ENCODE peak calls at places on chromosomes 16 and 17, in seven cellular contexts. H is WTC11; C is activated T-cell treated with anti-CD3 and anti-CD28 coated beads, Interleukin-2, amount 50 U/mL, for 72 hours; Y is caudate nucleus; V is WERI-Rb-1; I is ELR; X is islet precursor cell. J is an unnamed sample.

GRCh38 chr16:30030841-30031413 is at the start of gene TLCD3B:
- DNase-seq in H (no peak), C (no peak), Y (no peak), V (peak), I (no peak), X (peak), J (no peak)

GRCh38 chr17:68697850-68698313 is 96.7 kb upstream of the FAM20A start:
- DNase-seq in H (no peak), C (no peak), Y (no peak), V (no peak), I (no peak), X (no peak), J (no peak)

GRCh38 chr16:20383106-20384029 is 21.2 kb downstream of the PDILT start:
- DNase-seq in H (peak), C (peak), Y (peak), V (peak), I (peak), X (peak), J (peak)

GRCh38 chr16:50478021-50478772 is 70.0 kb upstream of the NKD1 start:
- DNase-seq in H (no peak), C (no peak), Y (no peak), V (no peak), I (no peak), X (no peak), J (no peak)

GRCh38 chr16:74743668-74744299 is 30.8 kb downstream of the FA2H start:
- DNase-seq in H (no peak), C (no peak), Y (no peak), V (no peak), I (peak), X (no peak), J (no peak)

GRCh38 chr17:49434821-49435581 is 20.3 kb upstream of the PHB1 start:
- DNase-seq in H (peak), C (peak), Y (peak), V (peak), I (peak), X (peak), J (peak)

GRCh38 chr17:45628019-45628418 is 137.5 kb upstream of the PLEKHM1 start:
- DNase-seq in H (peak), C (no peak), Y (no peak), V (no peak), I (no peak), X (no peak), J (no peak)

GRCh38 chr17:80511222-80512180 is 33.1 kb upstream of the RPTOR start:
- DNase-seq in H (peak), C (no peak), Y (no peak), V (no peak), I (no peak), X (peak), J (no peak)

GRCh38 chr17:65657251-65657828 is 95.9 kb upstream of the AXIN2 start:
- DNase-seq in H (no peak), C (peak), Y (no peak), V (no peak), I (no peak), X (no peak), J (no peak)

GRCh38 chr16:79071424-79071823 is 529.1 kb downstream of the MAF start:
- DNase-seq in H (no peak), C (no peak), Y (no peak), V (no peak), I (no peak), X (no peak), J (no peak)

GRCh38 chr17:68778726-68779125 is 176.5 kb downstream of the ABCA8 start:
- DNase-seq in H (no peak), C (no peak), Y (no peak), V (no peak), I (no peak), X (no peak), J (no peak)

GRCh38 chr17:7493941-7494340 is 9.8 kb downstream of the POLR2A start:
- DNase-seq in H (no peak), C (no peak), Y (no peak), V (no peak), I (no peak), X (no peak), J (no peak)

GRCh38 chr17:45923511-45924268 is 29.3 kb downstream of the MAPT start:
- DNase-seq in H (no peak), C (no peak), Y (no peak), V (no peak), I (peak), X (no peak), J (no peak)

GRCh38 chr16:59605706-59606105 is 871.6 kb upstream of the GOT2 start:
- DNase-seq in H (no peak), C (no peak), Y (no peak), V (no peak), I (peak), X (no peak), J (no peak)

GRCh38 chr17:65559802-65560627 is 1.4 kb downstream of the AXIN2 start:
- DNase-seq in H (peak), C (peak), Y (no peak), V (peak), I (peak), X (peak), J (peak)

GRCh38 chr16:16136588-16136987 is 86.7 kb downstream of the ABCC6 start:
- DNase-seq in H (no peak), C (no peak), Y (no peak), V (no peak), I (no peak), X (no peak), J (no peak)

J was measured in activated naive CD8-positive, alpha-beta T cell treated with anti-CD3 and anti-CD28 coated beads, Interleukin-2, amount 50 U/mL, for 24 hours.